ENCODE peak calls at places on chromosomes 3 and 15, in ten cellular contexts. K is NCI-H1436; S is NCI-H1105 treated with DMSO at 0.1 percent for 48 hours; Q is CD8-positive, alpha-beta memory T cell; Z is GM12892; L is left cardiac atrium; X is stimulated activated CD8-positive, alpha-beta memory T cell treated with anti-CD3 and anti-CD28 coated beads, Interleukin-2, amount 100 ng/mL, for 48 hours; M is endothelial cell; I is stimulated activated naive CD8-positive, alpha-beta T cell treated with anti-CD3 and anti-CD28 coated beads, Interleukin-15, amount 100 ng/mL, for 72 hours; C is substantia nigra. V is an unnamed sample.

GRCh38 chr3:192273611-192274010 is 453.7 kb downstream of the FGF12 start:
- DNase-seq in K (no peak), S (peak; percentile 35), Q (no peak), Z (no peak), L (no peak), X (no peak), M (no peak), I (no peak), C (no peak), V (no peak)

GRCh38 chr15:74389115-74390048 is 21.9 kb upstream of the CYP11A1 start:
- DNase-seq in K (no peak), S (no peak), Q (no peak), Z (no peak), L (no peak), X (no peak), M (no peak), I (no peak), C (no peak), V (no peak)

GRCh38 chr3:149813367-149814281 is 609 bp downstream of the RNF13 start:
- DNase-seq in K (no peak), S (peak; percentile 65), Q (peak; percentile 10), Z (no peak), L (peak; percentile 24), X (no peak), M (peak; percentile 45), I (peak; percentile 17), C (peak; percentile 18), V (peak; percentile 29)

GRCh38 chr15:57255751-57256150 is 120.6 kb upstream of the CGNL1 start:
- DNase-seq in K (no peak), S (no peak), Q (no peak), Z (no peak), L (no peak), X (no peak), M (no peak), I (no peak), C (no peak), V (no peak)

GRCh38 chr3:79368403-79368802 is 399.4 kb downstream of the ROBO1 start:
- DNase-seq in K (no peak), S (no peak), Q (no peak), Z (no peak), L (no peak), X (no peak), M (no peak), I (no peak), C (no peak), V (no peak)

GRCh38 chr3:186509423-186509822 is 34.8 kb downstream of the CRYGS start:
- DNase-seq in K (peak; percentile 48), S (no peak), Q (no peak), Z (no peak), L (no peak), X (no peak), M (no peak), I (no peak), C (no peak), V (no peak)

GRCh38 chr3:89571707-89572106 is 464.3 kb downstream of the EPHA3 start:
- DNase-seq in K (no peak), S (no peak), Q (no peak), Z (no peak), L (peak; percentile 32), X (no peak), M (no peak), I (no peak), C (no peak), V (no peak)

GRCh38 chr3:12138044-12138443 is 20.7 kb downstream of the TIMP4 start:
- DNase-seq in K (no peak), S (no peak), Q (no peak), Z (no peak), L (peak; percentile 26), X (no peak), M (peak; percentile 38), I (peak; percentile 25), C (no peak), V (no peak)

GRCh38 chr15:41878355-41878699 is 15.5 kb downstream of the SPTBN5 start:
- DNase-seq in K (no peak), S (no peak), Q (no peak), Z (no peak), L (peak; percentile 63), X (no peak), M (no peak), I (no peak), C (no peak), V (no peak)

GRCh38 chr3:134933997-134934396 is 138.9 kb downstream of the EPHB1 start:
- DNase-seq in K (peak; percentile 33), S (peak; percentile 92), Q (no peak), Z (no peak), L (no peak), X (no peak), M (no peak), I (no peak), C (no peak), V (no peak)

GRCh38 chr15:76753771-76754170 is 151.4 kb downstream of the SCAPER start:
- DNase-seq in K (no peak), S (no peak), Q (no peak), Z (no peak), L (no peak), X (no peak), M (no peak), I (no peak), C (no peak), V (no peak)

GRCh38 chr15:52093539-52094502 is 18.8 kb downstream of the BCL2L10 start:
- DNase-seq in K (no peak), S (no peak), Q (no peak), Z (no peak), L (peak; percentile 36), X (no peak), M (no peak), I (no peak), C (no peak), V (no peak)

GRCh38 chr3:190097617-190098016 is 23.1 kb downstream of the P3H2 start:
- DNase-seq in K (no peak), S (no peak), Q (no peak), Z (no peak), L (no peak), X (no peak), M (peak; percentile 35), I (no peak), C (no peak), V (no peak)

GRCh38 chr3:73592154-73592877 is 32.4 kb downstream of the PDZRN3 start:
- DNase-seq in K (peak; percentile 62), S (peak; percentile 93), Q (no peak), Z (no peak), L (no peak), X (no peak), M (no peak), I (no peak), C (no peak), V (peak; percentile 1)

GRCh38 chr3:83835040-83835439 is 1123.7 kb upstream of the CADM2 start:
- DNase-seq in K (no peak), S (no peak), Q (no peak), Z (no peak), L (no peak), X (no peak), M (no peak), I (no peak), C (no peak), V (no peak)

GRCh38 chr15:52018693-52019393 is at the start of gene MAPK6:
- DNase-seq in K (peak; percentile 91), S (peak; percentile 65), Q (peak; percentile 92), Z (peak; percentile 95), L (peak; percentile 94), X (peak; percentile 91), M (peak; percentile 97), I (peak; percentile 94), C (peak; percentile 83), V (peak; percentile 88)

GRCh38 chr3:76685858-76686257 is 354.0 kb upstream of the ROBO2 start:
- DNase-seq in K (no peak), S (no peak), Q (no peak), Z (no peak), L (no peak), X (no peak), M (no peak), I (no peak), C (no peak), V (no peak)

GRCh38 chr3:11021611-11022011 is 29.1 kb downstream of the SLC6A1 start:
- DNase-seq in K (no peak), S (no peak), Q (no peak), Z (no peak), L (no peak), X (no peak), M (no peak), I (no peak), C (peak; percentile 33), V (no peak)

GRCh38 chr15:71515375-71516186 is 294.8 kb upstream of the NR2E3 start:
- DNase-seq in K (no peak), S (no peak), Q (no peak), Z (no peak), L (no peak), X (no peak), M (no peak), I (no peak), C (no peak), V (no peak)

GRCh38 chr3:142651711-142652110 is 55.5 kb downstream of the PLS1 start:
- DNase-seq in K (no peak), S (no peak), Q (no peak), Z (no peak), L (no peak), X (no peak), M (no peak), I (no peak), C (no peak), V (no peak)

GRCh38 chr15:62758126-62758951 is 284.2 kb upstream of the TPM1 start:
- DNase-seq in K (no peak), S (no peak), Q (no peak), Z (no peak), L (no peak), X (no peak), M (no peak), I (no peak), C (no peak), V (no peak)

GRCh38 chr3:69081583-69082262 is 1.6 kb upstream of the UBA3 start:
- DNase-seq in K (no peak), S (no peak), Q (no peak), Z (no peak), L (no peak), X (no peak), M (no peak), I (no peak), C (no peak), V (no peak)

GRCh38 chr3:77475545-77475944 is 435.6 kb downstream of the ROBO2 start:
- DNase-seq in K (peak; percentile 62), S (no peak), Q (no peak), Z (no peak), L (no peak), X (no peak), M (no peak), I (no peak), C (no peak), V (no peak)

GRCh38 chr3:187286467-187287059 is 5.0 kb downstream of the MASP1 start:
- DNase-seq in K (no peak), S (no peak), Q (no peak), Z (no peak), L (no peak), X (no peak), M (no peak), I (no peak), C (no peak), V (no peak)

GRCh38 chr3:179074656-179075055 is 3.0 kb upstream of the ZMAT3 start:
- DNase-seq in K (no peak), S (no peak), Q (no peak), Z (no peak), L (no peak), X (no peak), M (no peak), I (no peak), C (no peak), V (no peak)

GRCh38 chr3:86624192-86624591 is 366.8 kb downstream of the VGLL3 start:
- DNase-seq in K (no peak), S (no peak), Q (no peak), Z (no peak), L (no peak), X (no peak), M (no peak), I (no peak), C (no peak), V (no peak)

GRCh38 chr3:52188586-52189404 is 9.2 kb upstream of the ALAS1 start:
- DNase-seq in K (no peak), S (no peak), Q (no peak), Z (no peak), L (no peak), X (no peak), M (no peak), I (no peak), C (no peak), V (no peak)

GRCh38 chr15:53759333-53759975 is at the start of gene WDR72:
- DNase-seq in K (no peak), S (no peak), Q (no peak), Z (no peak), L (no peak), X (no peak), M (peak; percentile 5), I (no peak), C (no peak), V (peak; percentile 11)